ENCODE peak calls at places on chromosomes 6 and 20, in seven cellular contexts. One of them, this sample, is unnamed.

GRCh38 chr6:158016571-158017383 is 35.1 kb downstream of the SYNJ2 start:
- DNase-seq in cardiac muscle cell: no peak
- DNase-seq in upper lobe of right lung: peak; percentile 50
- DNase-seq in NT2/D1: no peak
- DNase-seq in DND-41: no peak
- DNase-seq in heart left ventricle: no peak
- DNase-seq in thoracic aorta: no peak
- DNase-seq in this sample: peak; percentile 49

GRCh38 chr20:33995053-33995816 is 1.5 kb downstream of the RALY start:
- DNase-seq in thoracic aorta: no peak
- DNase-seq in upper lobe of right lung: no peak
- DNase-seq in heart left ventricle: no peak
- DNase-seq in NT2/D1: no peak
- DNase-seq in DND-41: no peak
- DNase-seq in cardiac muscle cell: no peak
- DNase-seq in this sample: no peak

GRCh38 chr6:32969685-32970412 is 1.5 kb downstream of the BRD2 start:
- DNase-seq in DND-41: peak; percentile 88
- DNase-seq in NT2/D1: no peak
- DNase-seq in thoracic aorta: peak; percentile 86
- DNase-seq in cardiac muscle cell: peak; percentile 79
- DNase-seq in heart left ventricle: peak; percentile 86
- DNase-seq in upper lobe of right lung: peak; percentile 85
- DNase-seq in this sample: peak; percentile 86

GRCh38 chr6:170292111-170292777 is 1.4 kb upstream of the DLL1 start:
- DNase-seq in cardiac muscle cell: no peak
- DNase-seq in upper lobe of right lung: no peak
- DNase-seq in heart left ventricle: no peak
- DNase-seq in DND-41: no peak
- DNase-seq in thoracic aorta: no peak
- DNase-seq in NT2/D1: no peak
- DNase-seq in this sample: no peak

GRCh38 chr20:1376453-1377270 is 16.2 kb downstream of the FKBP1A start:
- DNase-seq in heart left ventricle: no peak
- DNase-seq in cardiac muscle cell: no peak
- DNase-seq in DND-41: no peak
- DNase-seq in upper lobe of right lung: no peak
- DNase-seq in thoracic aorta: no peak
- DNase-seq in NT2/D1: no peak
- DNase-seq in this sample: no peak

GRCh38 chr6:125220712-125221111 is 67.1 kb downstream of the TPD52L1 start:
- DNase-seq in cardiac muscle cell: no peak
- DNase-seq in upper lobe of right lung: no peak
- DNase-seq in thoracic aorta: no peak
- DNase-seq in DND-41: no peak
- DNase-seq in heart left ventricle: peak; percentile 37
- DNase-seq in NT2/D1: no peak
- DNase-seq in this sample: no peak

GRCh38 chr20:41260734-41261220 is 56.8 kb downstream of the ZHX3 start:
- DNase-seq in DND-41: no peak
- DNase-seq in NT2/D1: no peak
- DNase-seq in thoracic aorta: no peak
- DNase-seq in upper lobe of right lung: no peak
- DNase-seq in cardiac muscle cell: no peak
- DNase-seq in heart left ventricle: no peak
- DNase-seq in this sample: no peak

GRCh38 chr6:48476257-48476656 is 365.3 kb upstream of the PTCHD4 start:
- DNase-seq in heart left ventricle: no peak
- DNase-seq in upper lobe of right lung: no peak
- DNase-seq in NT2/D1: peak; percentile 20
- DNase-seq in cardiac muscle cell: peak; percentile 47
- DNase-seq in thoracic aorta: no peak
- DNase-seq in DND-41: no peak
- DNase-seq in this sample: no peak

GRCh38 chr6:168333039-168333438 is 13.5 kb upstream of the DACT2 start:
- DNase-seq in cardiac muscle cell: no peak
- DNase-seq in NT2/D1: no peak
- DNase-seq in heart left ventricle: no peak
- DNase-seq in DND-41: no peak
- DNase-seq in thoracic aorta: no peak
- DNase-seq in upper lobe of right lung: no peak
- DNase-seq in this sample: no peak

GRCh38 chr20:823326-823902 is 10.1 kb upstream of the FAM110A start:
- DNase-seq in DND-41: no peak
- DNase-seq in upper lobe of right lung: peak; percentile 37
- DNase-seq in heart left ventricle: no peak
- DNase-seq in thoracic aorta: no peak
- DNase-seq in NT2/D1: no peak
- DNase-seq in cardiac muscle cell: no peak
- DNase-seq in this sample: no peak

GRCh38 chr6:24858154-24858801 is 59.6 kb upstream of the ARMH2 start:
- DNase-seq in upper lobe of right lung: no peak
- DNase-seq in cardiac muscle cell: no peak
- DNase-seq in thoracic aorta: no peak
- DNase-seq in NT2/D1: no peak
- DNase-seq in DND-41: no peak
- DNase-seq in heart left ventricle: no peak
- DNase-seq in this sample: no peak

GRCh38 chr20:21189761-21190523 is 64.1 kb downstream of the KIZ start:
- DNase-seq in NT2/D1: peak; percentile 84
- DNase-seq in upper lobe of right lung: no peak
- DNase-seq in heart left ventricle: no peak
- DNase-seq in DND-41: no peak
- DNase-seq in thoracic aorta: no peak
- DNase-seq in cardiac muscle cell: no peak
- DNase-seq in this sample: no peak

GRCh38 chr20:25013478-25014380 is 21.2 kb upstream of the APMAP start:
- DNase-seq in heart left ventricle: no peak
- DNase-seq in thoracic aorta: no peak
- DNase-seq in NT2/D1: no peak
- DNase-seq in cardiac muscle cell: no peak
- DNase-seq in DND-41: no peak
- DNase-seq in upper lobe of right lung: peak; percentile 53
- DNase-seq in this sample: peak; percentile 69

GRCh38 chr6:160379464-160379863 is 31.3 kb downstream of the SLC22A3 start:
- DNase-seq in heart left ventricle: no peak
- DNase-seq in thoracic aorta: no peak
- DNase-seq in upper lobe of right lung: no peak
- DNase-seq in DND-41: no peak
- DNase-seq in cardiac muscle cell: no peak
- DNase-seq in NT2/D1: no peak
- DNase-seq in this sample: no peak

GRCh38 chr6:43215066-43215465 is 14.2 kb downstream of the DNPH1 start:
- DNase-seq in thoracic aorta: no peak
- DNase-seq in upper lobe of right lung: no peak
- DNase-seq in heart left ventricle: no peak
- DNase-seq in NT2/D1: no peak
- DNase-seq in cardiac muscle cell: no peak
- DNase-seq in DND-41: no peak
- DNase-seq in this sample: no peak

GRCh38 chr20:6530254-6530653 is 237.2 kb upstream of the BMP2 start:
- DNase-seq in DND-41: no peak
- DNase-seq in upper lobe of right lung: no peak
- DNase-seq in cardiac muscle cell: no peak
- DNase-seq in thoracic aorta: no peak
- DNase-seq in NT2/D1: no peak
- DNase-seq in heart left ventricle: no peak
- DNase-seq in this sample: no peak

GRCh38 chr20:6999381-6999780 is 231.9 kb downstream of the BMP2 start:
- DNase-seq in heart left ventricle: no peak
- DNase-seq in NT2/D1: no peak
- DNase-seq in upper lobe of right lung: no peak
- DNase-seq in cardiac muscle cell: no peak
- DNase-seq in thoracic aorta: no peak
- DNase-seq in DND-41: no peak
- DNase-seq in this sample: no peak

GRCh38 chr6:136146130-136146529 is 104.0 kb downstream of the MTFR2 start:
- DNase-seq in upper lobe of right lung: no peak
- DNase-seq in thoracic aorta: no peak
- DNase-seq in heart left ventricle: no peak
- DNase-seq in NT2/D1: no peak
- DNase-seq in DND-41: no peak
- DNase-seq in cardiac muscle cell: no peak
- DNase-seq in this sample: no peak

GRCh38 chr6:135012764-135013163 is 41.9 kb downstream of the HBS1L start:
- DNase-seq in NT2/D1: no peak
- DNase-seq in cardiac muscle cell: no peak
- DNase-seq in upper lobe of right lung: no peak
- DNase-seq in DND-41: no peak
- DNase-seq in thoracic aorta: no peak
- DNase-seq in heart left ventricle: no peak
- DNase-seq in this sample: no peak
- H3K4me1 ChIP-seq in NT2/D1: no peaks in the 10 kb centered on the region
- H3K4me1 ChIP-seq in cardiac muscle cell: peaks cover 12% of the 10 kb centered on the region
- H3K4me1 ChIP-seq in upper lobe of right lung: no peaks in the 10 kb centered on the region
- H3K4me1 ChIP-seq in DND-41: peaks cover 36% of the 10 kb centered on the region
- H3K4me1 ChIP-seq in thoracic aorta: no peaks in the 10 kb centered on the region
- H3K4me1 ChIP-seq in heart left ventricle: no peaks in the 10 kb centered on the region
- H3K4me1 ChIP-seq in this sample: no peaks in the 10 kb centered on the region

GRCh38 chr6:166591026-166591425 is 4.5 kb upstream of the RAMACL start:
- DNase-seq in upper lobe of right lung: no peak
- DNase-seq in NT2/D1: no peak
- DNase-seq in thoracic aorta: no peak
- DNase-seq in heart left ventricle: no peak
- DNase-seq in cardiac muscle cell: no peak
- DNase-seq in DND-41: no peak
- DNase-seq in this sample: no peak
- H3K27me3 ChIP-seq in upper lobe of right lung: no peaks in the 10 kb centered on the region
- H3K27me3 ChIP-seq in NT2/D1: no peaks in the 10 kb centered on the region
- H3K27me3 ChIP-seq in thoracic aorta: no peaks in the 10 kb centered on the region
- H3K27me3 ChIP-seq in heart left ventricle: no peaks in the 10 kb centered on the region
- H3K27me3 ChIP-seq in cardiac muscle cell: no peaks in the 10 kb centered on the region
- H3K27me3 ChIP-seq in DND-41: no peaks in the 10 kb centered on the region
- H3K27me3 ChIP-seq in this sample: no peaks in the 10 kb centered on the region

GRCh38 chr6:324729-325125 is 32.4 kb downstream of the DUSP22 start:
- DNase-seq in heart left ventricle: no peak
- DNase-seq in DND-41: no peak
- DNase-seq in upper lobe of right lung: peak; percentile 70
- DNase-seq in thoracic aorta: no peak
- DNase-seq in cardiac muscle cell: no peak
- DNase-seq in NT2/D1: no peak
- DNase-seq in this sample: no peak

GRCh38 chr6:324116-324728 is 31.9 kb downstream of the DUSP22 start:
- DNase-seq in upper lobe of right lung: peak; percentile 66
- DNase-seq in cardiac muscle cell: no peak
- DNase-seq in heart left ventricle: no peak
- DNase-seq in DND-41: no peak
- DNase-seq in NT2/D1: no peak
- DNase-seq in thoracic aorta: no peak
- DNase-seq in this sample: no peak

GRCh38 chr6:322205-322930 is 30.1 kb downstream of the DUSP22 start:
- DNase-seq in heart left ventricle: no peak
- DNase-seq in thoracic aorta: no peak
- DNase-seq in cardiac muscle cell: no peak
- DNase-seq in upper lobe of right lung: peak; percentile 49
- DNase-seq in NT2/D1: no peak
- DNase-seq in DND-41: no peak
- DNase-seq in this sample: no peak

GRCh38 chr6:322940-323729 is 30.8 kb downstream of the DUSP22 start:
- DNase-seq in NT2/D1: no peak
- DNase-seq in upper lobe of right lung: peak; percentile 60
- DNase-seq in thoracic aorta: no peak
- DNase-seq in DND-41: no peak
- DNase-seq in cardiac muscle cell: no peak
- DNase-seq in heart left ventricle: no peak
- DNase-seq in this sample: no peak

GRCh38 chr6:323730-324088 is 31.4 kb downstream of the DUSP22 start:
- DNase-seq in cardiac muscle cell: no peak
- DNase-seq in heart left ventricle: no peak
- DNase-seq in thoracic aorta: no peak
- DNase-seq in DND-41: no peak
- DNase-seq in NT2/D1: no peak
- DNase-seq in upper lobe of right lung: no peak
- DNase-seq in this sample: no peak
- H3K9me3 ChIP-seq in cardiac muscle cell: peaks cover 3% of the 10 kb centered on the region
- H3K9me3 ChIP-seq in heart left ventricle: no peaks in the 10 kb centered on the region
- H3K9me3 ChIP-seq in thoracic aorta: no peaks in the 10 kb centered on the region
- H3K9me3 ChIP-seq in DND-41: no peaks in the 10 kb centered on the region
- H3K9me3 ChIP-seq in NT2/D1: no peaks in the 10 kb centered on the region
- H3K9me3 ChIP-seq in upper lobe of right lung: no peaks in the 10 kb centered on the region
- H3K9me3 ChIP-seq in this sample: no peaks in the 10 kb centered on the region

DNA sequence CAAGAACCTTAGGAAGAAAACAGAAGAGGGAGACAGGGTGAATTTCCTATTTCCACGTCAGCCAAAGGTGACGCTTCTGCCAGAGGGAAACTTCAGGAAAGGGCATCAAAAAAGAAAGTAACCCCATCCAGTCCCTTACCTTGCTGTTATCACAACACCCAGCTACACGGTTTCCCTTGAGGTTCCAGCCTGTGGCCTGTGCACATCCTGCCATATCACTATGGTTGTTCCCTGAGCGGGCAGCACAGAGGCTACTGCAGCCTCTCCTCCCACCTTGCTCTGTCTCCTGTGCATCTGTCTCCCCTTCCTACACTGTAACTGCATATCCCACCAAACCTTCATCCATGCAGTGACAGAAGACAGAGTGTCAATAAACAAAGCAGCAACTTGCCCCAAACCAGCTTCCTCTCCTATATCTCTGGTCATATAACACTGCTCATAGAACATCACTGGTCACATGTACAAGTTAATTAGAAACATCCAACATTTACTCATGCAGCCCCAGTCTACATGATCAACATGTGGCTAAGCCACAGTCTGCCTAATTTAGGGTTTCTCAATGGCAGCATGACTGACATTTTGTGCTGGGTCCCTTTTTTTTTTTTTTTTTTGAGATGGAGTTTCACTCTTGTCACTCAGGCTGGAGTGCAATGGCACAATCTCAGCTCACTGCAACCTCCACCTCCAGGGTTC is 54.7 kb downstream of the GFOD1 start:
- DNase-seq in heart left ventricle: no peak
- DNase-seq in thoracic aorta: no peak
- DNase-seq in NT2/D1: no peak
- DNase-seq in upper lobe of right lung: no peak
- DNase-seq in cardiac muscle cell: no peak
- DNase-seq in DND-41: no peak
- DNase-seq in this sample: no peak
- H3K4me1 ChIP-seq in heart left ventricle: peaks cover 94% of the 10 kb centered on the region
- H3K4me1 ChIP-seq in thoracic aorta: no peaks in the 10 kb centered on the region
- H3K4me1 ChIP-seq in NT2/D1: peaks cover 2% of the 10 kb centered on the region
- H3K4me1 ChIP-seq in upper lobe of right lung: peaks cover 23% of the 10 kb centered on the region
- H3K4me1 ChIP-seq in cardiac muscle cell: peaks cover 20% of the 10 kb centered on the region
- H3K4me1 ChIP-seq in DND-41: no peaks in the 10 kb centered on the region
- H3K4me1 ChIP-seq in this sample: peaks cover 12% of the 10 kb centered on the region

GRCh38 chr6:163877877-163878639 is 463.5 kb downstream of the QKI start:
- DNase-seq in thoracic aorta: no peak
- DNase-seq in DND-41: no peak
- DNase-seq in NT2/D1: no peak
- DNase-seq in cardiac muscle cell: no peak
- DNase-seq in heart left ventricle: no peak
- DNase-seq in upper lobe of right lung: no peak
- DNase-seq in this sample: no peak
- H3K27me3 ChIP-seq in thoracic aorta: no peaks in the 10 kb centered on the region
- H3K27me3 ChIP-seq in DND-41: no peaks in the 10 kb centered on the region
- H3K27me3 ChIP-seq in NT2/D1: no peaks in the 10 kb centered on the region
- H3K27me3 ChIP-seq in cardiac muscle cell: no peaks in the 10 kb centered on the region
- H3K27me3 ChIP-seq in heart left ventricle: no peaks in the 10 kb centered on the region
- H3K27me3 ChIP-seq in upper lobe of right lung: peaks cover 4% of the 10 kb centered on the region
- H3K27me3 ChIP-seq in this sample: no peaks in the 10 kb centered on the region

GRCh38 chr6:118864330-118865166 is 29.4 kb upstream of the ASF1A start:
- DNase-seq in thoracic aorta: no peak
- DNase-seq in DND-41: no peak
- DNase-seq in NT2/D1: no peak
- DNase-seq in cardiac muscle cell: peak; percentile 16
- DNase-seq in upper lobe of right lung: no peak
- DNase-seq in heart left ventricle: no peak
- DNase-seq in this sample: no peak
- H3K9me3 ChIP-seq in thoracic aorta: no peaks in the 10 kb centered on the region
- H3K9me3 ChIP-seq in DND-41: no peaks in the 10 kb centered on the region
- H3K9me3 ChIP-seq in NT2/D1: no peaks in the 10 kb centered on the region
- H3K9me3 ChIP-seq in cardiac muscle cell: no peaks in the 10 kb centered on the region
- H3K9me3 ChIP-seq in upper lobe of right lung: no peaks in the 10 kb centered on the region
- H3K9me3 ChIP-seq in heart left ventricle: no peaks in the 10 kb centered on the region
- H3K9me3 ChIP-seq in this sample: no peaks in the 10 kb centered on the region

This sample was measured in suprapubic skin.